ENCODE peak calls at places on chromosomes 3 and 15, in ten cellular contexts. S is prostate gland, U is body of pancreas, W is HepG2, Z is H1, O is suprapubic skin, J is A549, R is tibial nerve, M is lower leg skin, P is uterus. B is an unnamed sample.

GRCh38 chr3:156978471-156978961 is 152.4 kb downstream of the LEKR1 start:
- DNase-seq in S (no peak), U (no peak), W (no peak), Z (no peak), O (no peak), J (no peak), R (no peak), M (no peak), P (no peak), B (no peak)

GRCh38 chr15:29935296-29936020 is 113.2 kb upstream of the TJP1 start:
- DNase-seq in S (no peak), U (no peak), W (no peak), Z (no peak), O (no peak), J (no peak), R (no peak), M (no peak), P (no peak), B (no peak)

GRCh38 chr3:183541738-183542137 is 13.8 kb downstream of the KLHL6 start:
- DNase-seq in S (no peak), U (peak; percentile 38), W (no peak), Z (no peak), O (no peak), J (no peak), R (no peak), M (no peak), P (no peak), B (no peak)

GRCh38 chr3:177337548-177338331 is 140.5 kb upstream of the TBL1XR1 start:
- DNase-seq in S (no peak), U (no peak), W (no peak), Z (no peak), O (no peak), J (no peak), R (no peak), M (no peak), P (no peak), B (no peak)

GRCh38 chr15:100975043-100975442 is 55.9 kb downstream of the LRRK1 start:
- DNase-seq in S (no peak), U (no peak), W (no peak), Z (no peak), O (no peak), J (no peak), R (no peak), M (no peak), P (no peak), B (no peak)

GRCh38 chr3:47996440-47996839 is 19.8 kb downstream of the MAP4 start:
- DNase-seq in S (no peak), U (no peak), W (no peak), Z (no peak), O (no peak), J (no peak), R (no peak), M (no peak), P (no peak), B (no peak)

GRCh38 chr3:104437131-104437750 is 929.5 kb upstream of the ALCAM start:
- DNase-seq in S (no peak), U (peak; percentile 3), W (no peak), Z (no peak), O (no peak), J (peak; percentile 1), R (no peak), M (no peak), P (no peak), B (no peak)

GRCh38 chr3:124878561-124879394 is 8.4 kb downstream of the ITGB5 start:
- DNase-seq in S (peak; percentile 62), U (peak; percentile 63), W (peak; percentile 93), Z (no peak), O (no peak), J (peak; percentile 92), R (peak; percentile 48), M (peak; percentile 69), P (peak; percentile 41), B (peak; percentile 78)

GRCh38 chr3:62546266-62546665 is 172.9 kb upstream of the FEZF2 start:
- DNase-seq in S (no peak), U (no peak), W (no peak), Z (no peak), O (no peak), J (no peak), R (no peak), M (no peak), P (no peak), B (no peak)

GRCh38 chr3:183517656-183518055 is 37.9 kb downstream of the KLHL6 start:
- DNase-seq in S (no peak), U (no peak), W (no peak), Z (no peak), O (no peak), J (no peak), R (no peak), M (no peak), P (no peak), B (no peak)

GRCh38 chr15:63860161-63860954 is 26.6 kb upstream of the HERC1 start:
- DNase-seq in S (no peak), U (no peak), W (no peak), Z (no peak), O (no peak), J (no peak), R (no peak), M (no peak), P (no peak), B (no peak)

GRCh38 chr3:184429786-184430185 is 49.9 kb downstream of the CHRD start:
- DNase-seq in S (no peak), U (no peak), W (no peak), Z (no peak), O (no peak), J (no peak), R (no peak), M (no peak), P (no peak), B (no peak)

GRCh38 chr3:172859035-172859434 is 108.5 kb downstream of the ECT2 start:
- DNase-seq in S (no peak), U (no peak), W (no peak), Z (no peak), O (no peak), J (no peak), R (no peak), M (no peak), P (no peak), B (no peak)

GRCh38 chr3:128969993-128970740 is 23.7 kb downstream of the CFAP92 start:
- DNase-seq in S (no peak), U (peak; percentile 40), W (peak; percentile 25), Z (no peak), O (no peak), J (no peak), R (peak; percentile 50), M (no peak), P (peak; percentile 51), B (peak; percentile 47)

GRCh38 chr3:185270262-185270955 is 16.6 kb upstream of the EHHADH start:
- DNase-seq in S (no peak), U (peak; percentile 21), W (peak; percentile 50), Z (no peak), O (no peak), J (peak; percentile 31), R (no peak), M (no peak), P (no peak), B (no peak)

GRCh38 chr3:169931747-169932520 is 20.6 kb downstream of the SAMD7 start:
- DNase-seq in S (no peak), U (no peak), W (no peak), Z (no peak), O (no peak), J (no peak), R (no peak), M (no peak), P (no peak), B (no peak)

GRCh38 chr3:87788516-87788915 is 270.3 kb downstream of the CGGBP1 start:
- DNase-seq in S (no peak), U (no peak), W (no peak), Z (no peak), O (no peak), J (no peak), R (no peak), M (no peak), P (no peak), B (no peak)

GRCh38 chr15:65421360-65422215 is 1.2 kb downstream of the IGDCC4 start:
- DNase-seq in S (no peak), U (peak; percentile 20), W (no peak), Z (no peak), O (peak; percentile 79), J (no peak), R (no peak), M (no peak), P (peak; percentile 54), B (no peak)
- TF ChIP-seq POLR2A in S (no peak), U (no peak), W (no peak), Z (peak; percentile 51), O (no peak), J (no peak), R (no peak), M (no peak), P (no peak), B (peak; percentile 24)

GRCh38 chr3:151085227-151085888 is at the start of gene MED12L:
- DNase-seq in S (peak; percentile 62), U (peak; percentile 73), W (peak; percentile 30), Z (no peak), O (no peak), J (peak; percentile 90), R (peak; percentile 13), M (no peak), P (peak; percentile 72), B (no peak)
- TF ChIP-seq POLR2A in S (no peak), U (no peak), W (no peak), Z (peak; percentile 52), O (no peak), J (peak; percentile 27), R (no peak), M (no peak), P (no peak), B (no peak)

GRCh38 chr15:92909131-92909781 is 9.1 kb downstream of the CHD2 start:
- DNase-seq in S (peak; percentile 2), U (no peak), W (no peak), Z (no peak), O (no peak), J (no peak), R (no peak), M (no peak), P (no peak), B (no peak)
- TF ChIP-seq POLR2A in S (no peak), U (no peak), W (no peak), Z (no peak), O (no peak), J (no peak), R (no peak), M (no peak), P (no peak), B (no peak)

DNA sequence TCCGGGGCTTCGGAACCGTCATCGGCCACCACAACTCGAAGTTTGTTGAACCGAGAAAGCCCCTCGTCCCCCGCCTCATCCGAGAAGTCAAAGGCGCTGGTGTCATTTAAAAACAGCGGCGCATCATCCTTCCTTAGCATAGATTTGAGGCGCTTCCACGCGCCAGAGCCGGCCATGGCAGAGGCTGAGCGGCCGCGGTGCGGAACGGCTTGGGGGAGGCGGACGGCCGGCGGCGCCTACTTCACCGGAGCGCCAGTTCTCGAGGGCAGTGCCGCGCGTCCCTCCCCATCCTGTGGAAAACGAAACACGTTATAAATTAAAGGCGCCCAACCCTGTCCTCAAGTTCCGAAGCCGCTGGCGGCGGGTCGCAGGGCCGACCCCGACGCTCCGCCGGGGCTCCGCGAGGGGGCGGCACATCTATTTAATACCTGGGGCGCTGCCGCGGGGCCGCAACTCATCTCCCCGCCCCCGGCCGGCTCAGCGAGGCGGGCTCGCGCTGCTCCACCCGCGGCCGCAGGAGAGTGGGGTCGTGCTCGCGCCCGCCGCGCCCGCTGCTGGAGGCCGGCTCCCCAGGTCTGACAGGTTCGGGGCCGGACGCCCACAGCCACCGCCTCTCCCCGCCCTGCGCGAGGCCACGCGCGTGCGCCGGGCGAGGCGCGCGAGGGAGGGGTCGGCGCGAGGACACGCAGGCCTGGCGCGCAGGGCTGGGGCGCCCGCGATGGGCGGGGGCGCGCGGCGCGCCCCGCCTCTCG is at the start of gene SLC30A4:
- DNase-seq in S (peak; percentile 82), U (peak; percentile 68), W (no peak), Z (peak; percentile 9), O (peak; percentile 82), J (peak; percentile 28), R (peak; percentile 44), M (peak; percentile 33), P (peak; percentile 78), B (peak; percentile 88)
- TF ChIP-seq POLR2A in S (peak; percentile 39), U (no peak), W (no peak), Z (no peak), O (peak; percentile 31), J (peak; percentile 40), R (peak; percentile 79), M (no peak), P (peak; percentile 64), B (peak; percentile 75)